ENCODE peak calls at places on chromosomes 3 and 15, in six cellular contexts. U, S, X, C, E and V are unnamed samples.

GRCh38 chr3:160886421-160886820 is 130.4 kb downstream of the PPM1L start:
- DNase-seq in S (no peak), C (no peak), X (no peak), U (no peak), E (no peak), V (no peak)

GRCh38 chr3:38738630-38739395 is 77.2 kb downstream of the SCN10A start:
- DNase-seq in E (no peak), S (peak; percentile 67), U (no peak), X (no peak), C (no peak), V (no peak)

GRCh38 chr3:111314146-111314873 is 227.7 kb upstream of the CD96 start:
- DNase-seq in S (no peak), U (no peak), C (no peak), X (no peak), E (no peak), V (no peak)

GRCh38 chr3:186783731-186784515 is 546 bp downstream of the EIF4A2 start:
- DNase-seq in E (peak; percentile 75), S (peak; percentile 73), X (peak; percentile 84), U (peak; percentile 75), C (peak; percentile 74), V (peak; percentile 74)

GRCh38 chr15:62648954-62649353 is 393.6 kb upstream of the TPM1 start:
- DNase-seq in E (no peak), C (no peak), U (no peak), X (no peak), S (no peak), V (no peak)

GRCh38 chr3:150286390-150287147 is 121.5 kb upstream of the TSC22D2 start:
- DNase-seq in U (no peak), E (no peak), C (no peak), S (peak; percentile 44), X (no peak), V (no peak)

GRCh38 chr3:100518983-100519382 is 26.6 kb downstream of the TMEM45A start:
- DNase-seq in U (no peak), C (no peak), S (no peak), E (no peak), X (no peak), V (no peak)

GRCh38 chr15:72491768-72492167 is 17.6 kb downstream of the ARIH1 start:
- DNase-seq in U (no peak), E (no peak), C (no peak), X (no peak), S (no peak), V (no peak)

GRCh38 chr3:167899090-167899489 is 163.6 kb downstream of the SERPINI1 start:
- DNase-seq in X (no peak), S (peak; percentile 16), C (no peak), U (no peak), E (no peak), V (no peak)

GRCh38 chr15:99057697-99058420 is 47.0 kb upstream of the SYNM start:
- DNase-seq in E (no peak), C (no peak), S (peak; percentile 12), X (no peak), U (no peak), V (no peak)

GRCh38 chr3:29374255-29374654 is 93.4 kb downstream of the RBMS3 start:
- DNase-seq in U (no peak), E (no peak), C (no peak), S (no peak), X (no peak), V (no peak)

GRCh38 chr15:79007066-79007465 is 62.2 kb upstream of the CTSH start:
- DNase-seq in E (no peak), S (peak; percentile 85), C (no peak), U (no peak), X (no peak), V (no peak)

GRCh38 chr15:99441427-99441766 is 124.4 kb upstream of the MEF2A start:
- DNase-seq in C (no peak), U (no peak), X (peak; percentile 17), E (no peak), S (no peak), V (no peak)

GRCh38 chr3:44969779-44970178 is 6.2 kb downstream of the ZDHHC3 start:
- DNase-seq in C (no peak), S (no peak), X (no peak), E (no peak), U (no peak), V (no peak)

GRCh38 chr3:126622694-126623093 is 32.2 kb downstream of the TXNRD3 start:
- DNase-seq in C (no peak), X (no peak), E (no peak), U (no peak), S (no peak), V (no peak)